ENCODE peak calls at places on chromosome 1, in nine cellular contexts. N is ecto neural progenitor cell; R is mesothelial cell of epicardium; B is ACHN; Q is AG09309; Z is activated CD4-positive, CD25-positive, alpha-beta regulatory T cell; F is cardiac muscle cell; E is posterior cingulate gyrus; O is HCEC 1CT. J is an unnamed sample.

GRCh38 chr1:232655041-232655745 is 25.3 kb upstream of the SIPA1L2 start:
- DNase-seq in Q (no peak), Z (no peak), B (no peak), O (no peak), F (no peak), N (no peak), R (no peak), E (no peak), J (no peak)

GRCh38 chr1:43506233-43506632 is 24.4 kb upstream of the PTPRF start:
- DNase-seq in B (no peak), O (no peak), F (no peak), N (no peak), Q (no peak), R (no peak), E (no peak), Z (no peak), J (no peak)

GRCh38 chr1:178093958-178094751 is at the start of gene RASAL2:
- DNase-seq in Z (no peak), Q (no peak), O (peak), B (peak), E (peak), F (peak), N (peak), R (peak), J (no peak)

GRCh38 chr1:231334079-231334666 is 3.5 kb downstream of the EXOC8 start:
- DNase-seq in Q (no peak), Z (no peak), E (no peak), R (no peak), B (no peak), F (no peak), O (no peak), N (no peak), J (no peak)

GRCh38 chr1:117782056-117782455 is 147.4 kb downstream of the GDAP2 start:
- DNase-seq in N (no peak), Z (no peak), R (no peak), O (no peak), Q (no peak), F (no peak), B (no peak), E (no peak), J (no peak)

GRCh38 chr1:209008586-209008985 is 574.9 kb upstream of the CAMK1G start:
- DNase-seq in O (no peak), Z (no peak), E (no peak), B (no peak), F (no peak), R (no peak), Q (no peak), N (no peak), J (no peak)

GRCh38 chr1:188822248-188822647 is 1655.4 kb downstream of the BRINP3 start:
- DNase-seq in B (no peak), Q (no peak), N (no peak), O (peak), R (no peak), F (no peak), Z (no peak), E (no peak), J (no peak)

GRCh38 chr1:12032141-12032710 is 12.9 kb downstream of the MIIP start:
- DNase-seq in F (peak), Z (no peak), Q (no peak), N (no peak), R (no peak), B (no peak), E (no peak), O (no peak), J (no peak)

GRCh38 chr1:36807262-36807661 is 227.1 kb downstream of the GRIK3 start:
- DNase-seq in B (no peak), F (no peak), N (no peak), Z (no peak), O (no peak), R (no peak), Q (no peak), E (no peak), J (no peak)

GRCh38 chr1:241706257-241706656 is 54.2 kb downstream of the WDR64 start:
- DNase-seq in Q (no peak), F (no peak), B (peak), E (no peak), Z (no peak), O (peak), N (no peak), R (no peak), J (no peak)

GRCh38 chr1:6517435-6517851 is 26.0 kb upstream of the PLEKHG5 start:
- DNase-seq in Q (no peak), E (no peak), B (no peak), F (no peak), R (no peak), Z (no peak), N (no peak), O (peak), J (no peak)

GRCh38 chr1:59367269-59368006 is 70.5 kb downstream of the FGGY start:
- DNase-seq in B (no peak), E (no peak), R (no peak), Z (no peak), F (peak), Q (peak), O (peak), N (peak), J (peak)

GRCh38 chr1:6113745-6114144 is 66.4 kb downstream of the CHD5 start:
- DNase-seq in F (no peak), N (no peak), O (no peak), Q (no peak), Z (no peak), R (no peak), E (no peak), B (no peak), J (no peak)

GRCh38 chr1:110229348-110230001 is 19.4 kb downstream of the KCNC4 start:
- DNase-seq in Z (no peak), F (peak), N (no peak), B (no peak), R (no peak), Q (no peak), O (no peak), E (no peak), J (no peak)